ENCODE peak calls at places on chromosomes 5 and 9, in eight cellular contexts. O is RWPE1, W is mesothelial cell of epicardium, E is neural progenitor cell, V is epithelial cell of esophagus, X is foreskin fibroblast, B is dorsolateral prefrontal cortex, T is breast epithelium. D is an unnamed sample.

GRCh38 chr9:114156311-114156657 is 947 bp downstream of the COL27A1 start:
- DNase-seq in O (no peak), W (no peak), E (no peak), V (no peak), X (no peak), B (no peak), T (peak), D (no peak)

GRCh38 chr5:178421128-178421527 is 169.1 kb downstream of the COL23A1 start:
- DNase-seq in O (no peak), W (no peak), E (no peak), V (no peak), X (no peak), B (no peak), T (no peak), D (no peak)

GRCh38 chr5:83572271-83572670 is 100.7 kb downstream of the VCAN start:
- DNase-seq in O (no peak), W (no peak), E (no peak), V (no peak), X (no peak), B (no peak), T (no peak), D (no peak)

GRCh38 chr5:10582512-10582897 is 18.6 kb downstream of the ANKRD33B start:
- DNase-seq in O (no peak), W (no peak), E (no peak), V (no peak), X (no peak), B (no peak), T (no peak), D (no peak)

GRCh38 chr9:34559616-34560546 is 29.6 kb downstream of the CNTFR start:
- DNase-seq in O (peak), W (no peak), E (peak), V (peak), X (peak), B (peak), T (no peak), D (peak)

GRCh38 chr9:90983394-90983793 is 181.8 kb downstream of the SYK start:
- DNase-seq in O (no peak), W (no peak), E (no peak), V (no peak), X (no peak), B (no peak), T (no peak), D (no peak)

GRCh38 chr5:139759219-139759721 is 36.3 kb upstream of the PSD2 start:
- DNase-seq in O (no peak), W (no peak), E (no peak), V (no peak), X (no peak), B (no peak), T (no peak), D (no peak)

GRCh38 chr9:125255781-125256391 is 5.7 kb upstream of the GAPVD1 start:
- DNase-seq in O (no peak), W (no peak), E (peak), V (peak), X (no peak), B (no peak), T (no peak), D (no peak)

GRCh38 chr5:106827061-106827460 is 843.7 kb downstream of the EFNA5 start:
- DNase-seq in O (no peak), W (no peak), E (no peak), V (peak), X (peak), B (no peak), T (no peak), D (peak)

GRCh38 chr9:135563039-135563476 is 1.5 kb downstream of the PAEP start:
- DNase-seq in O (no peak), W (no peak), E (no peak), V (no peak), X (no peak), B (no peak), T (no peak), D (no peak)

GRCh38 chr9:135221951-135222631 is 134.6 kb downstream of the OLFM1 start:
- DNase-seq in O (no peak), W (no peak), E (peak), V (no peak), X (no peak), B (no peak), T (no peak), D (no peak)

GRCh38 chr5:60541980-60542379 is 158.0 kb downstream of the DEPDC1B start:
- DNase-seq in O (no peak), W (no peak), E (no peak), V (no peak), X (peak), B (no peak), T (no peak), D (no peak)

GRCh38 chr9:133424187-133424586 is 2.0 kb downstream of the ADAMTS13 start:
- DNase-seq in O (no peak), W (no peak), E (no peak), V (no peak), X (no peak), B (no peak), T (no peak), D (no peak)

GRCh38 chr9:98577446-98577845 is 131.3 kb downstream of the GABBR2 start:
- DNase-seq in O (no peak), W (no peak), E (no peak), V (no peak), X (no peak), B (no peak), T (no peak), D (no peak)

GRCh38 chr5:1110260-1110929 is 1.5 kb downstream of the SLC12A7 start:
- DNase-seq in O (no peak), W (no peak), E (no peak), V (no peak), X (peak), B (no peak), T (no peak), D (no peak)

DNA sequence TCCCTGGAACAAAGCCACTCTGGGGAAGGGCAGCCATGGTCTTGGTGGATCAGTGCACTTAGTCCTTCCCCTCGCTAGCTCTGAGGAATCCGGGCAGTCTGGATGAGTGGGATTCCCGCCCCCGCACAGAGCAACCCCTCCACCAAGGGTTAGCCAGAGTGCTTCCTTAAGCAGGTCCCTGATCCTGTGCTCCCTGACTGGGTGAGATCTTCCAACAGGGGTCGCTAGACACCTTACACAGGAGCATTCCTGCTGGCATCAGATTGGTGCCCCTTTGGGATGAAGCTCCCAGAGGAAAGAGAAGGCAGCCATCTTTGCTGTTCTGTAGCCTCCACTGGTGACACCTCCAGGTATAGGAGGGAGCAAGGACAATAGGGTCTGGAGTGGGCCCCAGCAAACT is 228.8 kb downstream of the AP3B1 start:
- DNase-seq in O (no peak), W (no peak), E (peak), V (no peak), X (no peak), B (no peak), T (no peak), D (no peak)
- TF ChIP-seq CTCF in O (no peak), W (no peak), E (peak), V (peak), X (no peak), B (no peak), T (no peak), D (peak)

DNA sequence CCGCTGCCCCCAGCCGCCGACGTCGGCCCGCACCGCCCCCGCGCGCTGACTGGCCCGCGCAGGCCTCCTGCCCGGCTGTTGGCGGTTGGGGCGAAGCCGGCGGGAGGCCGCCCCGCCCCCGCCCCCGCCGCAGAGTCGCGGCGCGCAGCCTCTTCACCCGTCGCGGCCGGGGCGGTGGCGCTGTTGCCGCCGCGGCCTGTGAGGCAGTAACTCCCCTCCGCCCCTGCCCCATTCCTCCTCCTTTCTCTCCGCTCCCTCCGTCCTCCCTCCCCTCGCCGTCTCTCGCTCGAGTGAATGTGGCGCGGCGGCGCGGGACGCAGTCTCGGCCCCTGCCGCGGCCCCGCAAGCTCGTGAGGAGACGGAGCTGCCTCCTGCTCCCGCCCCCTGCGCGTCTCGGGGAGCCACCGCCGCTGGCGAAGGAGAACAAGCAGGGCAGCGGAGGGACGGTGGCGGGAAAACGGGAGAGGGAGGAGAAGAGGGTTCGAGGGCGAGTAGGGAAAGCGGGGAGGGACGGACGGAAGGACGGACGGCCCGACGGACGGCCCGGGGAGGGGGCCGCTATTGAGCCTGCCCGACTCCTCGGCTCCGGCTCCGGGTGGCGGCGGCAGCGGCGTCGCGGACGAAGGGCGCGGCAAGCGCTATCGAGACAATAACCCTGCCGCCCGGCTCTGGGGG is 637 bp upstream of the ERBIN start:
- DNase-seq in O (peak), W (peak), E (peak), V (peak), X (peak), B (peak), T (peak), D (peak)
- TF ChIP-seq CTCF in O (peak), W (no peak), E (peak), V (peak), X (peak), B (peak), T (peak), D (peak)

DNA sequence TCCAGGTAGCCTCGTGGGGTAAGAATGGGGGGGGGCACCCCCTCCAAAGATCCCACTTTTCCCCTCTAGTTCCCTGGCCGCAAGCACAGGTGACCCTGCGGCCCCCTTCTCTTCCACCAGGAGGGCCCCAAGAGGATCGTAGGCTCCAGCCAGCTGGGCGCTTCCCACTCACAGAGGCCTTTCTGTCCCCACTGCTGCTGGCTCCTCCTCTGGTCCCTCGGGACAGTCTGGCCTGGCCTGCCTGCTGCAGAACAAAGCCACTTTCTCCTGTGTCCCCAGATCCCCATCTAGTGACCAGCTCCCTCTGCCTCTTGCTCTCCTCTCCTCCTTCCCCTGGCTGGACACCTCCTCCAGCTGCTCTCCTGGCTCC is 534 bp upstream of the SAPCD2 start:
- DNase-seq in O (no peak), W (no peak), E (no peak), V (no peak), X (no peak), B (peak), T (no peak), D (no peak)
- TF ChIP-seq CTCF in O (no peak), W (no peak), E (peak), V (peak), X (no peak), B (peak), T (peak), D (no peak)

GRCh38 chr9:127903557-127904475 is 4.4 kb upstream of the ST6GALNAC6 start:
- DNase-seq in O (no peak), W (no peak), E (no peak), V (no peak), X (peak), B (no peak), T (no peak), D (no peak)
- TF ChIP-seq CTCF in O (no peak), W (no peak), E (no peak), V (no peak), X (no peak), B (no peak), T (no peak), D (no peak)

DNA sequence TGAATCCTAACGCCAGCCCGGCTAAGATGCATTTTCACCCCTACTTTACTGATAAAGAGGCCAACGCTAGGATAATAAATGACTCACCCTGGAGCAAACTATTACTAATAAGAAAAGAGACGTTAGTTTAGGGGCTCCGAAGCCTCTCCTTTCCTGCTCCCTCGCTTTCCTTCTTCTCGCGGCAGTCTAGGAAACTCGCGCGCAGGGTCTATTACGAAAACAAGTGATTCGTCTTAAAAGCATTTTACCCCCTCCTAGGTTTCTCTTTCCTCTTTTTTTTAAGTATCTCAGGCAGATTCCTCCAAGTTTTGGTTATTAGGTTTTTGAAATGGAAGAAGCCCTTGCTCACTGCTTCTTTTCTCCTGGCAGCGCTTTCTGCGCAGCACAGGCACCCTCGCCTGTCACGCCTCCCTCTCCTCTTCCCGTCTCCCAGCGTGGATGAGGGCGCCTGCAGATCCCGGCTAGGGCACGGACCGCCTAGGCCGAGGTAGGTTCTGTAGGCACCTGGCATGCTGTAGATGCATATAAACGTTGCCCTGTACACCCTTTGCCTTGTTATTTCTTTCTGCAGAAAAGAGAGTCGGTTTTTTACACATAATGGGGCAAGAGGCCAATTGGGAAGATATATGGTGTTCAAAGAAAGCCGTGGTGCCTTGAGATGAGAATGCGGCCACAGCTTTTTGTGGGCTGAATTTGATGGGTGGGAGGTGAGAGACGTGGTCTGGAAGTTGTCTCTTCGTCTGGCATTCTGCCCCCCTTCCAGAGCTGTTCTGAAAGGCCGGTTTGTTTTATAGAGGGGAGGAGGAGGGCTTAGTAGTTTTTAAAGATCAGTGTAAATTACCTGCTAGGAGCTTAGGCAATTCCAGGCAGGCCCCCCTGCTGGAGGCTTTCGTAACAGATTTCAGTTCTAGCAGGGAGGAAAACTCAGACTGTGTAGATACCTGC is 981 bp downstream of the GCNT1 start:
- DNase-seq in O (peak), W (peak), E (peak), V (peak), X (peak), B (no peak), T (peak), D (peak)
- TF ChIP-seq CTCF in O (peak), W (peak), E (peak), V (peak), X (peak), B (no peak), T (peak), D (peak)

GRCh38 chr9:3698531-3698930 is 172.7 kb upstream of the RFX3 start:
- DNase-seq in O (no peak), W (no peak), E (no peak), V (no peak), X (no peak), B (no peak), T (no peak), D (no peak)
- TF ChIP-seq CTCF in O (no peak), W (no peak), E (no peak), V (no peak), X (no peak), B (no peak), T (no peak), D (no peak)

D was measured in foreskin keratinocyte.